ENCODE peak calls at places on chromosomes 1 and 21, in nine cellular contexts. K is HuH-7, A is NCI-H187 treated with DMSO at 0.1 percent for 48 hours, Z is AG09309, X is GM04504, M is NCI-H2081, V is iris pigment epithelial cell, N is AG08396, G is omental fat pad. Q is an unnamed sample.

GRCh38 chr21:34881421-34881820 is 167.7 kb downstream of the RUNX1 start:
- DNase-seq in V (peak), M (no peak), K (no peak), Z (no peak), A (no peak), G (no peak), X (no peak), N (peak), Q (peak)

GRCh38 chr1:44576456-44577150 is 97.7 kb downstream of the TMEM53 start:
- DNase-seq in A (no peak), V (no peak), K (no peak), M (peak), G (no peak), N (no peak), X (no peak), Z (no peak), Q (no peak)

GRCh38 chr1:162089748-162090147 is 20.3 kb downstream of the NOS1AP start:
- DNase-seq in M (no peak), N (no peak), K (no peak), G (no peak), A (no peak), Z (no peak), V (no peak), X (no peak), Q (no peak)

GRCh38 chr1:235742914-235743599 is 93.5 kb upstream of the GNG4 start:
- DNase-seq in N (no peak), M (no peak), X (no peak), A (no peak), K (no peak), V (no peak), Z (no peak), G (no peak), Q (no peak)

GRCh38 chr1:55716610-55717009 is 501.4 kb upstream of the USP24 start:
- DNase-seq in K (no peak), M (no peak), X (no peak), V (peak), G (no peak), A (no peak), N (no peak), Z (no peak), Q (no peak)

GRCh38 chr1:59375321-59376220 is 78.7 kb downstream of the FGGY start:
- DNase-seq in V (peak), Z (peak), X (peak), K (no peak), A (no peak), N (peak), M (no peak), G (no peak), Q (peak)

GRCh38 chr1:44292641-44293040 is 62.4 kb downstream of the ERI3 start:
- DNase-seq in X (no peak), A (no peak), N (no peak), G (no peak), M (no peak), Z (no peak), V (no peak), K (no peak), Q (no peak)

GRCh38 chr1:92483442-92484170 is 3.1 kb downstream of the GFI1 start:
- DNase-seq in Z (no peak), M (peak), N (no peak), K (peak), V (no peak), X (no peak), A (no peak), G (no peak), Q (no peak)

GRCh38 chr1:56576880-56577858 is 2.2 kb downstream of the PLPP3 start:
- DNase-seq in N (peak), M (peak), G (no peak), V (peak), A (no peak), X (no peak), K (peak), Z (no peak), Q (no peak)

GRCh38 chr1:31007462-31007991 is 58.0 kb downstream of the PUM1 start:
- DNase-seq in A (no peak), X (peak), K (no peak), N (peak), V (peak), M (no peak), Z (peak), G (no peak), Q (peak)

GRCh38 chr21:31874817-31875216 is 2.0 kb downstream of the HUNK start:
- DNase-seq in K (no peak), G (no peak), Z (no peak), X (no peak), M (no peak), A (no peak), V (no peak), N (no peak), Q (no peak)

GRCh38 chr1:29269356-29269755 is 33.0 kb downstream of the PTPRU start:
- DNase-seq in M (no peak), Z (no peak), X (no peak), V (no peak), K (no peak), A (no peak), G (no peak), N (no peak), Q (no peak)

GRCh38 chr1:93528416-93528815 is 80.5 kb downstream of the FNBP1L start:
- DNase-seq in M (no peak), X (no peak), A (no peak), V (no peak), K (no peak), N (no peak), Z (no peak), G (no peak), Q (no peak)

GRCh38 chr1:160284220-160284781 is 632 bp downstream of the PEX19 start:
- DNase-seq in X (peak), V (peak), N (peak), A (no peak), Z (no peak), K (peak), G (peak), M (peak), Q (peak)

GRCh38 chr1:58885998-58886397 is 102.2 kb upstream of the JUN start:
- DNase-seq in X (no peak), M (peak), Z (no peak), A (no peak), V (peak), N (no peak), G (no peak), K (no peak), Q (no peak)

GRCh38 chr21:40054403-40054802 is 187.2 kb downstream of the PCP4 start:
- DNase-seq in A (peak), G (no peak), X (no peak), K (no peak), Z (no peak), N (no peak), M (peak), V (no peak), Q (no peak)

GRCh38 chr1:186244825-186245224 is 130.2 kb downstream of the TPR start:
- DNase-seq in A (no peak), K (no peak), N (no peak), Z (no peak), M (no peak), V (no peak), X (no peak), G (no peak), Q (no peak)

GRCh38 chr1:7579831-7580804 is 191.0 kb upstream of the VAMP3 start:
- DNase-seq in Z (no peak), M (no peak), K (no peak), N (no peak), V (no peak), X (no peak), A (no peak), G (no peak), Q (no peak)

GRCh38 chr21:45327458-45328197 is 39.9 kb upstream of the POFUT2 start:
- DNase-seq in V (no peak), A (no peak), M (no peak), G (no peak), K (no peak), N (no peak), X (no peak), Z (no peak), Q (no peak)

GRCh38 chr1:55375617-55376258 is 160.6 kb upstream of the USP24 start:
- DNase-seq in X (no peak), M (peak), V (peak), K (peak), Z (no peak), G (no peak), N (peak), A (no peak), Q (peak)

GRCh38 chr1:180779584-180779983 is 133.1 kb upstream of the KIAA1614 start:
- DNase-seq in A (no peak), K (no peak), G (no peak), Z (no peak), V (no peak), X (no peak), N (no peak), M (no peak), Q (no peak)

GRCh38 chr1:71817028-71817427 is 465.3 kb downstream of the NEGR1 start:
- DNase-seq in A (no peak), G (no peak), Z (no peak), V (no peak), K (no peak), X (no peak), N (no peak), M (no peak), Q (no peak)

GRCh38 chr21:28207776-28208175 is 784.9 kb downstream of the LTN1 start:
- DNase-seq in M (no peak), N (peak), X (peak), A (no peak), V (peak), Z (peak), G (no peak), K (no peak), Q (peak)

GRCh38 chr1:29487291-29487690 is 251.0 kb downstream of the PTPRU start:
- DNase-seq in G (no peak), V (no peak), K (no peak), X (no peak), M (no peak), A (no peak), Z (no peak), N (no peak), Q (no peak)

GRCh38 chr1:13832536-13832935 is 132.5 kb downstream of the PRDM2 start:
- DNase-seq in A (peak), K (no peak), X (no peak), G (no peak), M (peak), N (no peak), V (no peak), Z (no peak), Q (no peak)

GRCh38 chr1:103087261-103087660 is 21.1 kb downstream of the COL11A1 start:
- DNase-seq in K (no peak), N (no peak), V (no peak), A (no peak), Z (no peak), M (no peak), X (no peak), G (no peak), Q (no peak)

GRCh38 chr1:76176020-76176419 is 101.5 kb downstream of the ST6GALNAC3 start:
- DNase-seq in K (no peak), V (no peak), Z (no peak), M (no peak), N (no peak), A (no peak), X (no peak), G (no peak), Q (no peak)

GRCh38 chr1:207892764-207893163 is 18.2 kb downstream of the CD34 start:
- DNase-seq in V (no peak), A (no peak), G (no peak), N (no peak), K (no peak), M (no peak), X (no peak), Z (no peak), Q (no peak)

GRCh38 chr1:48387409-48387808 is 84.6 kb downstream of the SPATA6 start:
- DNase-seq in K (no peak), G (no peak), Z (no peak), N (no peak), X (no peak), M (no peak), V (no peak), A (no peak), Q (no peak)

GRCh38 chr1:119865607-119866006 is 30.7 kb downstream of the ADAM30 start:
- DNase-seq in A (no peak), X (peak), Z (peak), V (peak), G (no peak), K (no peak), M (no peak), N (no peak), Q (no peak)

GRCh38 chr1:119139393-119139792 is 1.1 kb downstream of the WARS2 start:
- DNase-seq in G (no peak), N (no peak), M (peak), X (no peak), Z (no peak), A (no peak), V (no peak), K (no peak), Q (no peak)

GRCh38 chr1:156882543-156882942 is 11.0 kb upstream of the PEAR1 start:
- DNase-seq in N (no peak), Z (no peak), A (no peak), G (no peak), K (no peak), V (no peak), X (no peak), M (no peak), Q (no peak)

GRCh38 chr1:198184516-198184915 is 27.7 kb downstream of the NEK7 start:
- DNase-seq in V (no peak), M (no peak), N (no peak), K (no peak), Z (no peak), A (no peak), G (no peak), X (no peak), Q (no peak)

GRCh38 chr1:109256085-109256484 is 6.7 kb downstream of the CELSR2 start:
- DNase-seq in N (no peak), A (no peak), X (no peak), G (no peak), K (no peak), M (no peak), Z (no peak), V (no peak), Q (no peak)

GRCh38 chr1:88936223-88936523 is 44.8 kb upstream of the GTF2B start:
- DNase-seq in V (no peak), N (no peak), M (no peak), X (no peak), G (no peak), K (no peak), Z (no peak), A (no peak), Q (no peak)